ENCODE peak calls at places on chromosomes 5 and 9, in four cellular contexts. I is right lobe of liver, J is right cardiac atrium, K is Peyer's patch. O is an unnamed sample.

GRCh38 chr5:171336486-171337206 is 27.6 kb downstream of the TLX3 start:
- DNase-seq in I (peak; percentile 27), J (no peak), K (no peak), O (peak; percentile 49)

GRCh38 chr5:1887400-1888360 is 5.0 kb upstream of the IRX4 start:
- DNase-seq in I (no peak), J (peak; percentile 45), K (no peak), O (peak; percentile 66)

GRCh38 chr9:137127301-137128157 is 11.4 kb upstream of the GRIN1 start:
- DNase-seq in I (no peak), J (peak; percentile 66), K (peak; percentile 63), O (no peak)

GRCh38 chr9:120877276-120878034 is 467 bp upstream of the PHF19 start:
- DNase-seq in I (peak; percentile 70), J (peak; percentile 87), K (peak; percentile 62), O (peak; percentile 93)

GRCh38 chr5:108361239-108361638 is 20.7 kb downstream of the FBXL17 start:
- DNase-seq in I (no peak), J (no peak), K (no peak), O (no peak)

GRCh38 chr5:154714271-154714986 is 40.7 kb upstream of the LARP1 start:
- DNase-seq in I (no peak), J (no peak), K (peak; percentile 18), O (no peak)

GRCh38 chr5:127290019-127290945 is at the start of gene MEGF10:
- DNase-seq in I (peak; percentile 48), J (peak; percentile 73), K (no peak), O (no peak)

GRCh38 chr5:56815657-56816545 is 552 bp downstream of the MAP3K1 start:
- DNase-seq in I (peak; percentile 51), J (peak; percentile 79), K (peak; percentile 55), O (peak; percentile 93)

GRCh38 chr9:87107072-87107471 is 159.8 kb upstream of the GAS1 start:
- DNase-seq in I (no peak), J (no peak), K (no peak), O (no peak)

GRCh38 chr5:173303878-173304590 is 24.2 kb downstream of the STC2 start:
- DNase-seq in I (no peak), J (no peak), K (no peak), O (no peak)

GRCh38 chr5:125085797-125086505 is 339.5 kb upstream of the ZNF608 start:
- DNase-seq in I (no peak), J (no peak), K (no peak), O (no peak)

GRCh38 chr9:135346438-135347050 is 133.0 kb upstream of the PPP1R26 start:
- DNase-seq in I (no peak), J (peak; percentile 41), K (no peak), O (no peak)

GRCh38 chr5:20694121-20694520 is 706.1 kb upstream of the CDH18 start:
- DNase-seq in I (no peak), J (no peak), K (no peak), O (no peak)

GRCh38 chr5:14595189-14595588 is 13.6 kb downstream of the OTULINL start:
- DNase-seq in I (no peak), J (no peak), K (no peak), O (no peak)

GRCh38 chr9:16030513-16031185 is 477.8 kb downstream of the CCDC171 start:
- DNase-seq in I (no peak), J (no peak), K (no peak), O (no peak)

GRCh38 chr5:179153921-179154345 is 93.8 kb downstream of the ZNF354C start:
- DNase-seq in I (no peak), J (peak; percentile 44), K (no peak), O (no peak)

GRCh38 chr5:82597437-82597836 is 319.3 kb upstream of the RPS23 start:
- DNase-seq in I (no peak), J (no peak), K (no peak), O (no peak)

GRCh38 chr9:33719581-33720374 is 75.6 kb upstream of the PRSS3 start:
- DNase-seq in I (peak; percentile 30), J (peak; percentile 52), K (no peak), O (peak; percentile 82)

GRCh38 chr9:11726659-11727058 is 966.5 kb upstream of the TYRP1 start:
- DNase-seq in I (no peak), J (no peak), K (no peak), O (no peak)

GRCh38 chr5:37940931-37941623 is 101.2 kb upstream of the GDNF start:
- DNase-seq in I (no peak), J (no peak), K (no peak), O (no peak)

GRCh38 chr5:10635861-10636350 is 72.0 kb downstream of the ANKRD33B start:
- DNase-seq in I (no peak), J (no peak), K (peak; percentile 27), O (no peak)

GRCh38 chr5:179427676-179428056 is 82.4 kb upstream of the ADAMTS2 start:
- DNase-seq in I (peak; percentile 18), J (peak; percentile 49), K (no peak), O (peak; percentile 68)

GRCh38 chr5:34586117-34586885 is 69.8 kb upstream of the RAI14 start:
- DNase-seq in I (no peak), J (no peak), K (no peak), O (no peak)

GRCh38 chr5:127351418-127351817 is 60.8 kb downstream of the MEGF10 start:
- DNase-seq in I (no peak), J (no peak), K (no peak), O (no peak)

GRCh38 chr9:70049672-70050271 is 6.1 kb downstream of the MAMDC2 start:
- DNase-seq in I (no peak), J (peak; percentile 90), K (no peak), O (no peak)

GRCh38 chr5:100867039-100867562 is 36.0 kb downstream of the ST8SIA4 start:
- DNase-seq in I (no peak), J (no peak), K (no peak), O (no peak)

GRCh38 chr9:131484560-131485185 is 18.0 kb upstream of the POMT1 start:
- DNase-seq in I (no peak), J (peak; percentile 44), K (no peak), O (peak; percentile 40)
- H3K4me1 ChIP-seq in I (no peaks in the 10 kb centered on the region), J (peaks cover 4% of the 10 kb centered on the region), K (no peaks in the 10 kb centered on the region), O (no peaks in the 10 kb centered on the region)

DNA sequence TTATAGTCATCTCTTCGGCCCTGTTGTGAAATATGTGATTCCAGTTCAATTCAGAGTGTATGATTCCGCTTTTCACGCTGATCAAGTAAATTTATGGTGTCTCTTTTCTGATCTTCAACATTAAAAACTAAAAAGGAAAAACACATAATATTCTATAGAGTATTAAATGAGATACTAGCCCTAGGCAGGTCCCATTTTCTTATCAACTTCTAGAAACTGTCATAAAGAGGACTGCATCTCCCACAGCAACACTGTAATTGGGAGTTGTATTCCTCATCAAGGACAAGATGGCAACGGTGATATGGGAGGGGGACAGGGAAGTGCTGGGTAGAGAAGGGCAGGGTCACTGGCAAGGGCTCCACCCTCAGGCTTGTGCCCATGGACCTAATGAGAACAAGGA is 71.6 kb downstream of the GOLM1 start:
- DNase-seq in I (no peak), J (no peak), K (no peak), O (no peak)
- H3K4me3 ChIP-seq in I (no peak overlapping the region), J (no peak overlapping the region), K (no peak overlapping the region), O (no peak overlapping the region)

DNA sequence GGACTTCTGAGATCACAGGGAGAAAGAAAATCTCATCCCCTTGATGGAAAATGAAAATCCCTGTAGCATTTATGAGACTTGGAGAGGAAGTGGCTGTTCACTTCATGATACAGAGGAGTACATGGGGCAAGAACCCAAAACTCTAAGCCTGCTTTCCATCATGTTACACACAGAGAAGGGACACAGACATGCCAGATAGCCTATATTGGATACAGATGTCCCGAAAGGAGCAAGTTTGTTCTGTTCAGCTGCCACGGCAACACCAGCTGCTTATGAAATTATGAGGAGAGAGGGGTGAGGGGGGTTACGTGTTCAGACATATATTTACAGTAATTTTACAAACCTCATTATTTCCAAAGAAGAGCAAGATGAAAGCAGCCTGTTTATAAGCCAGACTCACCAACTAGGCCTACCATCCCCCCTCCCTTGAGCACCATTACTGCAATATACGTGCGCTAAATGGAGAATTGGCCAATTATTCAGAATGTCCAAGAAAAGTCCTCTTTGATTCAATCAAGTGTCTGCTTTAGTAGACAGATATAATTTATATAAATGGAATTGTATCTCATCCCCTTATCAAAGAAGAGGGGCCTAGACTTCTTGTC is 219.9 kb downstream of the MARCHF11 start:
- DNase-seq in I (no peak), J (no peak), K (no peak), O (no peak)
- H3K27ac ChIP-seq in I (no peak overlapping the region), J (no peak overlapping the region), K (no peak overlapping the region), O (no peak overlapping the region)

GRCh38 chr9:14218253-14218652 is 95.7 kb downstream of the NFIB start:
- DNase-seq in I (no peak), J (no peak), K (no peak), O (no peak)

GRCh38 chr9:14214065-14214684 is 99.8 kb downstream of the NFIB start:
- DNase-seq in I (no peak), J (no peak), K (no peak), O (no peak)

GRCh38 chr9:14215614-14216013 is 98.3 kb downstream of the NFIB start:
- DNase-seq in I (no peak), J (no peak), K (no peak), O (no peak)

GRCh38 chr9:14214693-14215092 is 99.2 kb downstream of the NFIB start:
- DNase-seq in I (no peak), J (no peak), K (no peak), O (no peak)

DNA sequence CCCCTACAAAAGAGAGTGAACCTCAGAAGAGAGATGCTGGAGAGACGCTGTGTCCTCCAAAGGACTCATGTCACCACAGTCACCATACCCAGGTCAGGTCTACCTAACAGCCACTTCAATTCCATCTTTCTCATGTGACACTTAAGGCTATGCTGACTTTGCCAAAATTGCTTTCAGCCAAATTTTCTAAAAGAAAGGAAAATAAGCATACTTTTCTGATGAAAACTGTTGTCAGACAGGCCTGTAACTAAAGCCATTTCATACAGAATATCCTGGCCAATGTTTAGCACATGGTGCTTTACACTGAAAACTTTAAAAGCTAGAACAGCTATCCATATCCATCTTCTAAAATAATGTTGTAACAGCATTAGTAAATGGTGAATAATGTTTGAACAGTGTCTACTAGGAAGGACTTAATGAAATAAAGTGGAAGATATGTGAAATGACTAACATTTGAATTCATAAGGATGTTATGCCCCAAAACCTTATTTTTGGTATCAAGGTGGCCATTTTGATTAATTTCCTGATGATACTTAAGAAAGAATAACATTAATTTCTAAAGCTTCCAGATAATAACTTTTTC is 97.2 kb downstream of the NFIB start:
- DNase-seq in I (no peak), J (no peak), K (no peak), O (no peak)
- H3K4me1 ChIP-seq in I (no peaks in the 10 kb centered on the region), J (peaks cover 25% of the 10 kb centered on the region), K (no peaks in the 10 kb centered on the region), O (peaks cover 4% of the 10 kb centered on the region)

DNA sequence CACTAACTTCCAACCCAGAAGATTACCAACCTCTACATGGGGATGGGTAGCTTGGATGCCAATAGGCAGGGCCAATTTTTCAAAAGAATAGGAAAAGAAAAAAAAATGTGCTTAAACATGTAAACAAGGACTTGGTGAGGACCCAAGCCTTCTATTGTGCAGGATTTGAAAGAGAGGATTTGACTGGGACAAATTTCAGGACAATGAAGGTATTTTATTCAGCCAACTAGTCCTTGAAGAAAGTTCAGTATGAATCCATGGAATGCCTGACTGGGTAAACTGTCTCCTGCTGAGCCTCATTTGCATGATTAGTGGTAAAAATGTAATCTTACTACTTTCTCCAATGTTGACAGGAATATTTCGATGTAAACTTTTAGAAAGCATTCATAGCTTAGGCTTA is 192.5 kb upstream of the RORB start:
- DNase-seq in I (no peak), J (no peak), K (no peak), O (no peak)
- H3K4me3 ChIP-seq in I (no peak overlapping the region), J (no peak overlapping the region), K (no peak overlapping the region), O (no peak overlapping the region)

GRCh38 chr9:88392549-88392948 is 4.3 kb downstream of the SPIN1 start:
- DNase-seq in I (no peak), J (no peak), K (no peak), O (no peak)
- H3K27ac ChIP-seq in I (no peak overlapping the region), J (no peak overlapping the region), K (peak overlapping the region; percentile 31), O (no peak overlapping the region)

O was measured in spleen.